ENCODE peak calls at places on chromosomes 5 and 9, in seven cellular contexts. T is stimulated activated CD8-positive, alpha-beta memory T cell treated with anti-CD3 and anti-CD28 coated beads, Interleukin-15, amount 100 ng/mL, for 4 hours; F is GM19239; X is neural crest cell; C is C1 segment of cervical spinal cord; M is OCI-M1; H is Daoy. B is an unnamed sample.
A peak's percentile ranks its signal among the peaks of the same experiment; 100 is the strongest.

GRCh38 chr9:113622600-113623400 is 159.3 kb downstream of the RGS3 start:
- DNase-seq in M (no peak), C (no peak), X (no peak), F (peak; percentile 40), T (no peak), H (peak; percentile 99), B (no peak)

GRCh38 chr5:179866241-179867078 is 7.8 kb upstream of the MRNIP start:
- DNase-seq in T (no peak), F (peak; percentile 55), X (no peak), C (no peak), H (no peak), M (no peak), B (no peak)

GRCh38 chr9:98933185-98933584 is 10.5 kb upstream of the COL15A1 start:
- DNase-seq in T (no peak), M (no peak), C (no peak), H (no peak), F (no peak), X (no peak), B (no peak)

GRCh38 chr5:147453901-147454814 is 55.7 kb downstream of the DPYSL3 start:
- DNase-seq in X (peak; percentile 94), T (peak; percentile 37), C (peak; percentile 38), H (peak; percentile 95), F (peak; percentile 81), M (peak; percentile 18), B (peak; percentile 35)

GRCh38 chr5:175867587-175868347 is 3.6 kb upstream of the CPLX2 start:
- DNase-seq in X (no peak), C (no peak), T (no peak), H (peak; percentile 64), M (peak; percentile 24), F (peak; percentile 13), B (no peak)

GRCh38 chr5:39980056-39980455 is 555.3 kb upstream of the DAB2 start:
- DNase-seq in X (no peak), F (no peak), M (no peak), C (no peak), T (no peak), H (no peak), B (no peak)

GRCh38 chr9:3444016-3444415 is 81.8 kb downstream of the RFX3 start:
- DNase-seq in X (no peak), F (no peak), H (no peak), C (no peak), T (no peak), M (no peak), B (no peak)

GRCh38 chr9:99345936-99346335 is 123.9 kb downstream of the SEC61B start:
- DNase-seq in T (no peak), H (peak; percentile 64), M (no peak), X (no peak), C (no peak), F (no peak), B (no peak)

GRCh38 chr9:120571443-120572257 is 8.3 kb downstream of the CDK5RAP2 start:
- DNase-seq in X (no peak), C (peak; percentile 20), H (peak; percentile 28), F (no peak), T (no peak), M (no peak), B (no peak)

GRCh38 chr9:129712595-129713524 is 40.0 kb downstream of the PTGES start:
- DNase-seq in T (no peak), X (no peak), M (no peak), H (peak; percentile 60), F (no peak), C (no peak), B (no peak)

GRCh38 chr5:66134407-66134843 is 9.7 kb upstream of the SREK1 start:
- DNase-seq in M (no peak), T (no peak), F (no peak), X (no peak), C (no peak), H (no peak), B (no peak)

GRCh38 chr5:150762216-150762615 is 3.4 kb upstream of the DCTN4 start:
- DNase-seq in F (no peak), C (no peak), T (no peak), M (no peak), H (no peak), X (no peak), B (no peak)

GRCh38 chr9:113484258-113484730 is 20.8 kb downstream of the RGS3 start:
- DNase-seq in M (no peak), X (no peak), T (no peak), C (no peak), F (no peak), H (no peak), B (no peak)

GRCh38 chr5:31453522-31453921 is 78.4 kb downstream of the DROSHA start:
- DNase-seq in C (no peak), X (no peak), T (no peak), F (no peak), M (no peak), H (no peak), B (no peak)

GRCh38 chr5:102581011-102581410 is 82.2 kb upstream of the SLCO6A1 start:
- DNase-seq in C (no peak), H (no peak), F (no peak), X (no peak), M (no peak), T (no peak), B (no peak)

GRCh38 chr9:114339130-114339908 is 9.7 kb downstream of the ORM2 start:
- DNase-seq in T (no peak), C (no peak), X (peak; percentile 48), H (peak; percentile 71), M (peak; percentile 70), F (peak; percentile 75), B (peak; percentile 37)